ENCODE peak calls at places on chromosomes 5 and 9, in nine cellular contexts. L is activated T-helper 17 cell treated with anti-CD3 and anti-CD28 coated beads, Interleukin-2, amount 50 U/mL, for 72 hours; C is T-cell; R is activated T-cell treated with anti-CD3 and anti-CD28 coated beads, Interleukin-2, amount 50 U/mL, for 4 hours; F is right cardiac atrium; O is gastrocnemius medialis; A is RWPE2; N is central memory CD8-positive, alpha-beta T cell; B is activated B cell treated with CpG ODN at 0.5 μM for 24 hours. Q is an unnamed sample.

GRCh38 chr5:148205044-148205813 is 2.4 kb downstream of the SPINK6 start:
- ATAC-seq in L (no peak), C (no peak), R (no peak), F (peak), O (peak), A (no peak), N (no peak), B (no peak), Q (no peak)

GRCh38 chr9:35905912-35906679 is at the start of gene HRCT1:
- ATAC-seq in L (no peak), C (no peak), R (no peak), F (peak), O (peak), A (peak), N (no peak), B (no peak), Q (peak)

GRCh38 chr5:168072665-168073064 is 218.8 kb upstream of the WWC1 start:
- ATAC-seq in L (no peak), C (no peak), R (no peak), F (no peak), O (no peak), A (no peak), N (no peak), B (no peak), Q (no peak)

GRCh38 chr5:97231025-97231636 is 48.1 kb upstream of the RIOK2 start:
- ATAC-seq in L (peak), C (peak), R (no peak), F (peak), O (peak), A (peak), N (peak), B (peak), Q (peak)

GRCh38 chr5:50435131-50435530 is 6.0 kb downstream of the EMB start:
- ATAC-seq in L (peak), C (peak), R (peak), F (no peak), O (no peak), A (no peak), N (peak), B (no peak), Q (no peak)

GRCh38 chr9:72217306-72217842 is 68.1 kb downstream of the GDA start:
- ATAC-seq in L (no peak), C (no peak), R (no peak), F (no peak), O (no peak), A (peak), N (no peak), B (no peak), Q (no peak)

GRCh38 chr9:136881691-136882108 is 4.6 kb upstream of the TRAF2 start:
- ATAC-seq in L (peak), C (no peak), R (peak), F (no peak), O (no peak), A (no peak), N (no peak), B (no peak), Q (no peak)

GRCh38 chr9:93620881-93621820 is 44.8 kb downstream of the PHF2 start:
- ATAC-seq in L (no peak), C (no peak), R (no peak), F (peak), O (peak), A (no peak), N (no peak), B (no peak), Q (no peak)

GRCh38 chr5:71922584-71923106 is 184.6 kb upstream of the MAP1B start:
- ATAC-seq in L (peak), C (no peak), R (no peak), F (peak), O (no peak), A (peak), N (no peak), B (no peak), Q (peak)

GRCh38 chr5:112270299-112271293 is 148.5 kb downstream of the EPB41L4A start:
- ATAC-seq in L (peak), C (no peak), R (no peak), F (no peak), O (peak), A (peak), N (no peak), B (no peak), Q (no peak)

GRCh38 chr5:89582768-89583339 is 699.9 kb upstream of the MEF2C start:
- ATAC-seq in L (no peak), C (no peak), R (no peak), F (no peak), O (no peak), A (no peak), N (no peak), B (no peak), Q (no peak)

GRCh38 chr9:89743216-89743575 is 138.4 kb downstream of the GADD45G start:
- ATAC-seq in L (peak), C (no peak), R (no peak), F (no peak), O (no peak), A (no peak), N (no peak), B (peak), Q (no peak)

GRCh38 chr5:138369249-138369648 is 16.8 kb downstream of the KDM3B start:
- ATAC-seq in L (no peak), C (no peak), R (no peak), F (peak), O (no peak), A (no peak), N (no peak), B (no peak), Q (no peak)

GRCh38 chr5:139995929-139996328 is 47.2 kb downstream of the NRG2 start:
- ATAC-seq in L (no peak), C (no peak), R (no peak), F (no peak), O (no peak), A (no peak), N (no peak), B (no peak), Q (no peak)

GRCh38 chr9:136790640-136791465 is at the start of gene TMEM141:
- ATAC-seq in L (peak), C (peak), R (peak), F (peak), O (peak), A (peak), N (peak), B (peak), Q (peak)

GRCh38 chr5:128974567-128974966 is 9.3 kb downstream of the SLC27A6 start:
- ATAC-seq in L (peak), C (no peak), R (no peak), F (no peak), O (no peak), A (peak), N (no peak), B (no peak), Q (no peak)

GRCh38 chr5:73215525-73215890 is 42.5 kb downstream of the TMEM174 start:
- ATAC-seq in L (no peak), C (peak), R (peak), F (no peak), O (peak), A (no peak), N (peak), B (no peak), Q (peak)

GRCh38 chr9:121449786-121450185 is 49.9 kb downstream of the GGTA1 start:
- ATAC-seq in L (no peak), C (no peak), R (no peak), F (no peak), O (no peak), A (no peak), N (no peak), B (no peak), Q (no peak)

GRCh38 chr5:76294573-76294972 is 108.5 kb upstream of the IQGAP2 start:
- ATAC-seq in L (no peak), C (no peak), R (no peak), F (no peak), O (no peak), A (no peak), N (no peak), B (no peak), Q (no peak)

GRCh38 chr5:134913795-134914194 is 8.9 kb downstream of the PCBD2 start:
- ATAC-seq in L (peak), C (no peak), R (no peak), F (no peak), O (no peak), A (no peak), N (no peak), B (no peak), Q (no peak)

GRCh38 chr5:145761282-145761681 is 73.9 kb downstream of the PRELID2 start:
- ATAC-seq in L (no peak), C (no peak), R (no peak), F (no peak), O (no peak), A (no peak), N (no peak), B (no peak), Q (no peak)